ENCODE peak calls at places on chromosomes 13 and 19, in four cellular contexts. A is NCI-H510A treated with DMSO at 0.1 percent for 48 hours, M is Ammon's horn, Q is epithelial cell of proximal tubule. H is an unnamed sample.

GRCh38 chr13:39279077-39279476 is 240.8 kb downstream of the NHLRC3 start:
- DNase-seq in Q (no peak), A (no peak), M (no peak), H (no peak)

GRCh38 chr19:3572855-3573161 is at the start of gene HMG20B:
- DNase-seq in Q (no peak), A (no peak), M (no peak), H (no peak)

GRCh38 chr19:46481187-46481586 is 9.8 kb upstream of the PNMA8A start:
- DNase-seq in Q (no peak), M (no peak), A (no peak), H (no peak)

GRCh38 chr19:5436101-5436947 is 18.9 kb upstream of the ZNRF4 start:
- DNase-seq in M (peak), Q (no peak), A (peak), H (no peak)

GRCh38 chr13:93279982-93280381 is 53.4 kb downstream of the GPC6 start:
- DNase-seq in Q (no peak), A (no peak), M (no peak), H (no peak)

GRCh38 chr13:30235206-30235605 is 72.1 kb downstream of the KATNAL1 start:
- DNase-seq in A (no peak), M (no peak), Q (no peak), H (no peak)

GRCh38 chr19:32041681-32042292 is 303.6 kb upstream of the ZNF507 start:
- DNase-seq in M (peak), A (no peak), Q (no peak), H (peak)

GRCh38 chr19:20278342-20278741 is 111.3 kb downstream of the ZNF486 start:
- DNase-seq in M (no peak), Q (no peak), A (peak), H (no peak)

GRCh38 chr19:17775245-17775927 is 19.6 kb upstream of the B3GNT3 start:
- DNase-seq in Q (no peak), A (no peak), M (no peak), H (peak)

GRCh38 chr13:108981407-108981806 is 352.0 kb downstream of the MYO16 start:
- DNase-seq in A (no peak), M (no peak), Q (no peak), H (no peak)

GRCh38 chr19:35044317-35045117 is 3.0 kb downstream of the HPN start:
- DNase-seq in M (peak), Q (no peak), A (no peak), H (peak)

GRCh38 chr13:56988543-56988942 is 152.2 kb upstream of the PRR20A start:
- DNase-seq in M (no peak), Q (no peak), A (no peak), H (no peak)